ENCODE peak calls at places on chromosome 15, in ten cellular contexts. D is SK-N-SH; O is HEK293T; J is nephron progenitor cell; H is stimulated activated CD4-positive, alpha-beta T cell treated with anti-CD3 and anti-CD28 coated beads, Interleukin-2, amount 100 ng/mL, for 24 hours; N is H9; C is CD4-positive, CD25-positive, alpha-beta regulatory T cell; A is stimulated activated CD8-positive, alpha-beta memory T cell treated with anti-CD3 and anti-CD28 coated beads, Interleukin-2, amount 100 ng/mL, for 1 hour; B is Peyer's patch; Q is ureter. G is an unnamed sample.

GRCh38 chr15:75577401-75578205 is 1.5 kb downstream of the PTPN9 start:
- DNase-seq in D (peak; percentile 41), O (no peak), J (no peak), H (no peak), N (no peak), C (no peak), A (no peak), B (no peak), Q (no peak), G (peak; percentile 29)

GRCh38 chr15:58229297-58229768 is 91.2 kb downstream of the AQP9 start:
- DNase-seq in D (no peak), O (no peak), J (no peak), H (no peak), N (peak; percentile 67), C (no peak), A (no peak), B (no peak), Q (no peak), G (no peak)

GRCh38 chr15:99386429-99386828 is 135.1 kb downstream of the LRRC28 start:
- DNase-seq in D (no peak), O (no peak), J (no peak), H (no peak), N (no peak), C (no peak), A (no peak), B (no peak), Q (no peak), G (no peak)

GRCh38 chr15:38251726-38252480 is 733 bp upstream of the SPRED1 start:
- DNase-seq in D (peak; percentile 88), O (peak; percentile 54), J (peak; percentile 92), H (peak; percentile 70), N (peak; percentile 95), C (peak; percentile 66), A (no peak), B (peak; percentile 88), Q (peak; percentile 92), G (peak; percentile 98)

GRCh38 chr15:55683366-55683765 is 59.6 kb downstream of the PRTG start:
- DNase-seq in D (no peak), O (no peak), J (no peak), H (no peak), N (no peak), C (no peak), A (no peak), B (no peak), Q (no peak), G (peak; percentile 73)

GRCh38 chr15:78075490-78076230 is 1.9 kb downstream of the TBC1D2B start:
- DNase-seq in D (no peak), O (peak; percentile 76), J (peak; percentile 28), H (no peak), N (peak; percentile 59), C (no peak), A (no peak), B (peak; percentile 58), Q (peak; percentile 75), G (peak; percentile 89)

GRCh38 chr15:52256930-52257733 is 38.5 kb downstream of the MYO5C start:
- DNase-seq in D (no peak), O (no peak), J (no peak), H (no peak), N (no peak), C (peak; percentile 71), A (no peak), B (no peak), Q (no peak), G (no peak)

GRCh38 chr15:80691575-80691974 is 3.5 kb upstream of the ABHD17C start:
- DNase-seq in D (no peak), O (no peak), J (no peak), H (no peak), N (no peak), C (no peak), A (no peak), B (no peak), Q (no peak), G (no peak)

GRCh38 chr15:87167706-87168105 is 1088.0 kb downstream of the AGBL1 start:
- DNase-seq in D (no peak), O (no peak), J (no peak), H (no peak), N (no peak), C (no peak), A (no peak), B (no peak), Q (no peak), G (no peak)

GRCh38 chr15:69082041-69082502 is 67.6 kb downstream of the NOX5 start:
- DNase-seq in D (no peak), O (no peak), J (no peak), H (no peak), N (no peak), C (no peak), A (no peak), B (no peak), Q (no peak), G (peak; percentile 46)

GRCh38 chr15:96838088-96838487 is 507.6 kb downstream of the NR2F2 start:
- DNase-seq in D (no peak), O (no peak), J (no peak), H (no peak), N (no peak), C (no peak), A (no peak), B (no peak), Q (no peak), G (no peak)

GRCh38 chr15:94443156-94443555 is 211.8 kb downstream of the MCTP2 start:
- DNase-seq in D (peak; percentile 35), O (no peak), J (no peak), H (no peak), N (no peak), C (no peak), A (no peak), B (no peak), Q (no peak), G (no peak)

GRCh38 chr15:77986891-77987764 is 90.4 kb downstream of the TBC1D2B start:
- DNase-seq in D (no peak), O (no peak), J (peak; percentile 45), H (no peak), N (peak; percentile 59), C (no peak), A (no peak), B (no peak), Q (no peak), G (peak; percentile 51)

GRCh38 chr15:57556040-57556439 is 35.7 kb upstream of the MYZAP start:
- DNase-seq in D (no peak), O (no peak), J (no peak), H (no peak), N (no peak), C (no peak), A (no peak), B (no peak), Q (no peak), G (no peak)

GRCh38 chr15:44029940-44030568 is 165.0 kb downstream of the FRMD5 start:
- DNase-seq in D (no peak), O (no peak), J (no peak), H (no peak), N (no peak), C (no peak), A (no peak), B (no peak), Q (no peak), G (peak; percentile 50)

GRCh38 chr15:82950746-82951370 is 1.7 kb downstream of the HOMER2 start:
- DNase-seq in D (no peak), O (no peak), J (no peak), H (no peak), N (no peak), C (peak; percentile 27), A (no peak), B (no peak), Q (no peak), G (peak; percentile 18)